ENCODE peak calls at places on chromosomes 11 and 22, in eight cellular contexts. Z, U, T, R, H, L, D and A are unnamed samples.

GRCh38 chr22:35725521-35725920 is 7.8 kb downstream of the APOL5 start:
- DNase-seq in Z (no peak), U (no peak), T (no peak), R (no peak), H (no peak), L (no peak), D (no peak), A (no peak)

GRCh38 chr11:117290809-117291396 is at the start of gene BACE1-AS:
- DNase-seq in Z (no peak), U (no peak), T (no peak), R (no peak), H (no peak), L (no peak), D (no peak), A (no peak)

GRCh38 chr11:76314741-76315090 is 66.2 kb downstream of the THAP12 start:
- DNase-seq in Z (no peak), U (no peak), T (no peak), R (no peak), H (no peak), L (peak; percentile 19), D (no peak), A (no peak)

GRCh38 chr11:121654506-121655480 is 202.0 kb upstream of the SORL1-AS1 start:
- DNase-seq in Z (no peak), U (no peak), T (peak; percentile 18), R (no peak), H (no peak), L (no peak), D (no peak), A (no peak)

GRCh38 chr22:33018232-33018864 is 39.8 kb downstream of the SYN3 start:
- DNase-seq in Z (peak; percentile 48), U (no peak), T (peak; percentile 40), R (peak; percentile 17), H (peak; percentile 60), L (no peak), D (peak; percentile 18), A (no peak)

GRCh38 chr11:123061403-123062157 is at the start of gene HSPA8:
- DNase-seq in Z (peak; percentile 77), U (peak; percentile 81), T (peak; percentile 27), R (peak; percentile 57), H (peak; percentile 78), L (no peak), D (peak; percentile 41), A (peak; percentile 24)

GRCh38 chr11:72239296-72239848 is 4.6 kb downstream of the PHOX2A start:
- DNase-seq in Z (peak; percentile 55), U (peak; percentile 49), T (peak; percentile 65), R (peak; percentile 44), H (peak; percentile 25), L (peak; percentile 21), D (no peak), A (no peak)

GRCh38 chr11:91800208-91800914 is 424.3 kb upstream of the FAT3 start:
- DNase-seq in Z (no peak), U (no peak), T (no peak), R (no peak), H (no peak), L (no peak), D (no peak), A (no peak)